ENCODE peak calls at places on chromosome 11, in four cellular contexts. One of them, this sample, is unnamed.

GRCh38 chr11:72969894-72970335 is 155.7 kb downstream of the ATG16L2 start:
- DNase-seq in fibroblast of mammary gland: peak
- DNase-seq in amniotic epithelial cell: peak
- DNase-seq in CD8-positive, alpha-beta T cell: no peak
- DNase-seq in this sample: no peak

GRCh38 chr11:1439341-1439740 is 47.2 kb downstream of the MOB2 start:
- DNase-seq in fibroblast of mammary gland: no peak
- DNase-seq in amniotic epithelial cell: no peak
- DNase-seq in CD8-positive, alpha-beta T cell: no peak
- DNase-seq in this sample: no peak

GRCh38 chr11:118435233-118435892 is 929 bp upstream of the KMT2A start:
- DNase-seq in fibroblast of mammary gland: peak
- DNase-seq in CD8-positive, alpha-beta T cell: peak
- DNase-seq in amniotic epithelial cell: peak
- DNase-seq in this sample: peak

GRCh38 chr11:98411777-98412176 is 609.0 kb upstream of the CNTN5 start:
- DNase-seq in fibroblast of mammary gland: no peak
- DNase-seq in amniotic epithelial cell: no peak
- DNase-seq in CD8-positive, alpha-beta T cell: no peak
- DNase-seq in this sample: no peak

GRCh38 chr11:1839924-1840779 is 1.4 kb downstream of the TNNI2 start:
- DNase-seq in fibroblast of mammary gland: no peak
- DNase-seq in CD8-positive, alpha-beta T cell: no peak
- DNase-seq in amniotic epithelial cell: no peak
- DNase-seq in this sample: no peak

GRCh38 chr11:22785251-22785650 is 44.4 kb downstream of the SVIP start:
- DNase-seq in amniotic epithelial cell: peak
- DNase-seq in CD8-positive, alpha-beta T cell: no peak
- DNase-seq in fibroblast of mammary gland: peak
- DNase-seq in this sample: no peak

GRCh38 chr11:86453290-86454030 is 78.8 kb downstream of the CCDC81 start:
- DNase-seq in amniotic epithelial cell: no peak
- DNase-seq in CD8-positive, alpha-beta T cell: no peak
- DNase-seq in fibroblast of mammary gland: no peak
- DNase-seq in this sample: no peak

GRCh38 chr11:118168751-118169150 is 7.7 kb downstream of the SCN2B start:
- DNase-seq in CD8-positive, alpha-beta T cell: no peak
- DNase-seq in fibroblast of mammary gland: no peak
- DNase-seq in amniotic epithelial cell: no peak
- DNase-seq in this sample: no peak

GRCh38 chr11:120985718-120986569 is 38.0 kb upstream of the TBCEL start:
- DNase-seq in fibroblast of mammary gland: peak
- DNase-seq in amniotic epithelial cell: peak
- DNase-seq in CD8-positive, alpha-beta T cell: peak
- DNase-seq in this sample: peak

GRCh38 chr11:43868852-43869567 is 11.6 kb upstream of the ALKBH3 start:
- DNase-seq in fibroblast of mammary gland: peak
- DNase-seq in amniotic epithelial cell: peak
- DNase-seq in CD8-positive, alpha-beta T cell: peak
- DNase-seq in this sample: peak

GRCh38 chr11:62497132-62497915 is 49.3 kb downstream of the AHNAK start:
- DNase-seq in amniotic epithelial cell: peak
- DNase-seq in CD8-positive, alpha-beta T cell: no peak
- DNase-seq in fibroblast of mammary gland: peak
- DNase-seq in this sample: no peak

GRCh38 chr11:72584933-72585597 is 89.2 kb downstream of the PDE2A start:
- DNase-seq in fibroblast of mammary gland: no peak
- DNase-seq in CD8-positive, alpha-beta T cell: no peak
- DNase-seq in amniotic epithelial cell: no peak
- DNase-seq in this sample: no peak

GRCh38 chr11:32071811-32072210 is 19.1 kb upstream of the RCN1 start:
- DNase-seq in CD8-positive, alpha-beta T cell: no peak
- DNase-seq in fibroblast of mammary gland: peak
- DNase-seq in amniotic epithelial cell: peak
- DNase-seq in this sample: no peak

GRCh38 chr11:76041208-76041607 is 165.1 kb downstream of the WNT11 start:
- DNase-seq in CD8-positive, alpha-beta T cell: no peak
- DNase-seq in fibroblast of mammary gland: no peak
- DNase-seq in amniotic epithelial cell: no peak
- DNase-seq in this sample: no peak

GRCh38 chr11:33350287-33350686 is 93.1 kb downstream of the HIPK3 start:
- DNase-seq in amniotic epithelial cell: no peak
- DNase-seq in CD8-positive, alpha-beta T cell: no peak
- DNase-seq in fibroblast of mammary gland: no peak
- DNase-seq in this sample: no peak

GRCh38 chr11:38019072-38019775 is 1421.2 kb upstream of the RAG2 start:
- DNase-seq in CD8-positive, alpha-beta T cell: no peak
- DNase-seq in amniotic epithelial cell: peak
- DNase-seq in fibroblast of mammary gland: no peak
- DNase-seq in this sample: no peak

GRCh38 chr11:133842730-133843129 is 2.6 kb downstream of the SPATA19 start:
- DNase-seq in fibroblast of mammary gland: no peak
- DNase-seq in CD8-positive, alpha-beta T cell: no peak
- DNase-seq in amniotic epithelial cell: no peak
- DNase-seq in this sample: no peak

GRCh38 chr11:16945671-16946469 is 68.3 kb downstream of the PLEKHA7 start:
- DNase-seq in fibroblast of mammary gland: peak
- DNase-seq in amniotic epithelial cell: peak
- DNase-seq in CD8-positive, alpha-beta T cell: peak
- DNase-seq in this sample: no peak

GRCh38 chr11:86802601-86803051 is 2.3 kb downstream of the PRSS23 start:
- DNase-seq in fibroblast of mammary gland: peak
- DNase-seq in amniotic epithelial cell: peak
- DNase-seq in CD8-positive, alpha-beta T cell: no peak
- DNase-seq in this sample: no peak

GRCh38 chr11:41281131-41281742 is 178.2 kb downstream of the LRRC4C start:
- DNase-seq in amniotic epithelial cell: no peak
- DNase-seq in CD8-positive, alpha-beta T cell: no peak
- DNase-seq in fibroblast of mammary gland: no peak
- DNase-seq in this sample: no peak

GRCh38 chr11:67053896-67054850 is 2.5 kb upstream of the RHOD start:
- DNase-seq in amniotic epithelial cell: peak
- DNase-seq in CD8-positive, alpha-beta T cell: no peak
- DNase-seq in fibroblast of mammary gland: peak
- DNase-seq in this sample: no peak

GRCh38 chr11:125925804-125926203 is 20.0 kb upstream of the VSIG10L2 start:
- DNase-seq in fibroblast of mammary gland: no peak
- DNase-seq in amniotic epithelial cell: no peak
- DNase-seq in CD8-positive, alpha-beta T cell: no peak
- DNase-seq in this sample: no peak

GRCh38 chr11:128198206-128198605 is 389.2 kb downstream of the ETS1 start:
- DNase-seq in CD8-positive, alpha-beta T cell: no peak
- DNase-seq in fibroblast of mammary gland: peak
- DNase-seq in amniotic epithelial cell: no peak
- DNase-seq in this sample: no peak

GRCh38 chr11:12285106-12285505 is 92.3 kb upstream of the PARVA start:
- DNase-seq in amniotic epithelial cell: peak
- DNase-seq in fibroblast of mammary gland: peak
- DNase-seq in CD8-positive, alpha-beta T cell: no peak
- DNase-seq in this sample: no peak

GRCh38 chr11:44784784-44785183 is 58.0 kb downstream of the TSPAN18 start:
- DNase-seq in amniotic epithelial cell: no peak
- DNase-seq in CD8-positive, alpha-beta T cell: no peak
- DNase-seq in fibroblast of mammary gland: no peak
- DNase-seq in this sample: no peak

GRCh38 chr11:35784699-35785098 is 122.1 kb downstream of the TRIM44 start:
- DNase-seq in fibroblast of mammary gland: no peak
- DNase-seq in amniotic epithelial cell: no peak
- DNase-seq in CD8-positive, alpha-beta T cell: no peak
- DNase-seq in this sample: no peak

This sample was measured in activated effector memory CD4-positive, alpha-beta T cell treated with Interleukin-2 at 50 U/mL for 16 hours.